ENCODE peak calls at places on chromosomes 12 and 14, in ten cellular contexts. Y is neural crest cell; T is AG09319; N is cardiac muscle cell; H is A549; D is activated CD8-positive, alpha-beta T cell treated with anti-CD3 and anti-CD28 coated beads for 36 hours; Z is tibial nerve; J is nephron progenitor cell; L is WTC11; B is WERI-Rb-1. E is an unnamed sample.

GRCh38 chr14:64993263-64993662 is 6.6 kb downstream of the FNTB start:
- DNase-seq in L (no peak), N (no peak), B (no peak), Y (no peak), D (no peak), H (no peak), J (no peak), T (no peak), Z (no peak), E (no peak)

GRCh38 chr14:106044949-106045596 is 518.7 kb downstream of the TMEM121 start:
- DNase-seq in Z (peak), Y (no peak), T (no peak), H (peak), B (peak), D (peak), L (no peak), J (no peak), N (no peak), E (peak)

GRCh38 chr14:89085154-89086059 is 261.0 kb downstream of the TTC8 start:
- DNase-seq in Z (peak), J (no peak), T (peak), N (no peak), B (no peak), Y (no peak), D (no peak), H (no peak), L (no peak), E (no peak)

GRCh38 chr12:26273811-26274210 is 78.4 kb downstream of the SSPN start:
- DNase-seq in N (no peak), B (no peak), Y (no peak), T (no peak), J (no peak), L (no peak), Z (no peak), D (no peak), H (no peak), E (no peak)

GRCh38 chr12:12079291-12079690 is 8.6 kb downstream of the BCL2L14 start:
- DNase-seq in L (no peak), D (no peak), H (no peak), Z (no peak), J (no peak), Y (no peak), T (no peak), N (no peak), B (no peak), E (no peak)

GRCh38 chr12:65689508-65689907 is 134.8 kb upstream of the HMGA2 start:
- DNase-seq in J (no peak), N (no peak), T (no peak), H (no peak), L (no peak), Z (no peak), D (no peak), B (no peak), Y (no peak), E (no peak)

GRCh38 chr12:86838709-86839108 is 582.5 kb upstream of the MGAT4C start:
- DNase-seq in Z (no peak), H (no peak), Y (no peak), L (no peak), D (no peak), T (no peak), B (no peak), J (no peak), N (no peak), E (no peak)

GRCh38 chr12:124334976-124335375 is 40.1 kb downstream of the RFLNA start:
- DNase-seq in N (no peak), Z (no peak), D (no peak), T (no peak), J (peak), Y (no peak), H (no peak), B (no peak), L (no peak), E (no peak)

DNA sequence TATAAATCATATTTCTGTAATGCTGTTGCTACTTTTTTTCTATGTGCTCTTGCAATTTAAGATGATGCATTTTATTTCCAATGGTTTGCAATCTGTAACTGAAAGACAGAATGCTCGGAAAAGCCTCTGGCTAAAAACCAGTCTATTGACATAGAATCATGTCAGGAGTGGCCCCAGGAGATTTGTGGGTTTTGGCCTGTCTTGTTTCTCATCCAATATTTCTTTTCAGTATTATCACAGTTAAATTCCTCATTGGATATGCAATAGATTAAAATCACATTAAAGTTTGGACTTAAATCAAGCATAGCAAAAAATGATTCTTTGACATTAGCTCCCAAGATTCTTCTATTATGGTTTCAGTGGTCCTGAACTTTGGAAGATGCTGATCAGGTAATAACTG is 19.1 kb upstream of the SLC38A2 start:
- DNase-seq in H (no peak), J (no peak), Y (no peak), N (no peak), L (no peak), T (no peak), Z (peak), B (no peak), D (no peak), E (no peak)
- TF ChIP-seq CTCF in H (no peak), J (no peak), Y (no peak), N (no peak), L (no peak), T (no peak), Z (no peak), B (no peak), D (no peak), E (no peak)

DNA sequence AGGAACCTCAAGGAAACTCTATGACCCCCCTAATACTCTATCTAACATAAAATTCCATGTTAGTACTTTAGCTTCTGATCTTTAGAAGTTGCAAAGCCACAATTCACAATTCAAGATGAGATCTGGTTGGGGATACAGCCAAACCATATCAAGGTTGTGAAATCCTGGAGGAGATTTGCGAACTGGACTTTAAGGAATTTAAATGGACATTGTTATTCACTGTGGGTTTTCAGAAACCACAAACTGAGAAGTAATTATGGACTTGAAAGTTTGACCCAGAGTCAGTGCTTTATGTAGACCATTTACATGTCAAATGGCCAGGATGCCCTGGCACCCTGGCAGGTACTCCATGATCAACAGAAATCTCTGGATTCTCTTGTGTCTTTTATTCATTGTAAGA is 14.2 kb upstream of the CDKL1 start:
- DNase-seq in J (no peak), B (no peak), H (no peak), D (no peak), Y (no peak), Z (no peak), L (no peak), T (peak), N (no peak), E (no peak)
- TF ChIP-seq CTCF in J (no peak), B (no peak), H (no peak), D (no peak), Y (no peak), Z (no peak), L (no peak), T (no peak), N (no peak), E (no peak)

GRCh38 chr14:70855486-70855885 is 46.2 kb upstream of the MAP3K9 start:
- DNase-seq in J (no peak), L (no peak), N (no peak), D (no peak), Y (no peak), T (no peak), Z (no peak), B (no peak), H (no peak), E (no peak)
- TF ChIP-seq CTCF in J (no peak), L (no peak), N (no peak), D (no peak), Y (no peak), T (no peak), Z (no peak), B (no peak), H (no peak), E (no peak)

GRCh38 chr12:110846615-110847566 is at the start of gene CCDC63:
- DNase-seq in Z (peak), Y (peak), N (peak), H (peak), L (peak), J (peak), T (no peak), B (peak), D (peak), E (peak)
- TF ChIP-seq CTCF in Z (no peak), Y (peak), N (peak), H (peak), L (no peak), J (peak), T (peak), B (peak), D (peak), E (peak)

GRCh38 chr12:2743478-2743877 is 51.3 kb upstream of the FKBP4 start:
- DNase-seq in T (no peak), D (no peak), Y (no peak), L (no peak), N (no peak), H (no peak), J (no peak), B (no peak), Z (no peak), E (no peak)

GRCh38 chr12:2737656-2738241 is 57.0 kb upstream of the FKBP4 start:
- DNase-seq in J (no peak), Z (no peak), Y (no peak), N (no peak), L (no peak), B (no peak), D (no peak), H (no peak), T (no peak), E (no peak)

GRCh38 chr12:2739069-2739468 is 55.7 kb upstream of the FKBP4 start:
- DNase-seq in J (no peak), D (no peak), H (no peak), Y (no peak), T (no peak), Z (no peak), N (no peak), L (no peak), B (no peak), E (no peak)

GRCh38 chr12:2745655-2746054 is 49.1 kb upstream of the FKBP4 start:
- DNase-seq in N (no peak), D (no peak), Z (no peak), J (no peak), L (no peak), H (no peak), B (no peak), Y (no peak), T (no peak), E (no peak)

DNA sequence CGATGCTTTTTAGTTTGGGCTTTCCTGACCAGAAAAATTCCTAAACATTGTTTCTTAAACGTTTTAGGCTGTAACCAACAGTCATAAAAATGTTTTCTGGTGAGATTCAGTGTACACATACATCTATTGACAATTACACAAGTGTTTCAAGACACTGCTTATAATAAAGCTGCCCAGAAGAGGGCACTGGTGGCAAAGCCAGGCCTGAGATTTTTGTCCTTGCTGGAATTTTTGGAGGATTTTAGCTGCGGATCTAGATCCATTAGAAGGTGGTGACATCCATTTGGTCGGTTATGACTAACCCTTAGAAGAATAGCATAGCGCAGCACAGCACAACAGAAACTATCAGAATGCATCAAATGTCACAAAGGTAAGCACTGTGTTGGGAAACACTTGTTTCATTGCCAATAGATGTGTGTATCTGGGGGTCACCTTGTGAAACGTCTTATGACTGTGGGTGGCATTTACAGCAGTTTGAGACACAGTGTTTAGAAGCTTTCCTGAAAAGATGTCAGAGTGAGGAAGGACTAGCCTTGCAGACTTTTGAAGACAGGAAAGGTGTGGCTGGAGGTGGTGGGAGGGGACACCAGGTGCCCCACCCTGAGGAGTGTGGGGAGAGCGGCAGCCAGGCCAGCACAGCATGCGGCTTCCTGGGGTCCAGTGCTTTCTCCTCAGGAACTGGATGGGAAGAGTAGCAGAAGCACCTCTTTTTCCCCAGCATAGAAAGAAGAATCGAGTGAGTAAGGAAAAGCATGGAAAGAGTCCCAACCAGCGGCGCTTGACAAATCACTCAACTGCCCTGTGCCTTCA is 54.7 kb upstream of the FKBP4 start:
- DNase-seq in H (no peak), Z (peak), J (peak), L (no peak), Y (peak), T (no peak), D (no peak), N (peak), B (no peak), E (peak)
- TF ChIP-seq CTCF in H (peak), Z (peak), J (peak), L (peak), Y (peak), T (peak), D (no peak), N (peak), B (peak), E (peak)

E was measured in Calu3.